ENCODE peak calls at places on chromosomes 3 and 15, in seven cellular contexts. V is MM.1S, X is neuronal stem cell, S is SJSA1, D is uterus, R is A549, F is NT2/D1. E is an unnamed sample.

GRCh38 chr3:36709281-36709680 is 55.1 kb downstream of the DCLK3 start:
- DNase-seq in F (no peak), S (no peak), R (no peak), V (no peak), X (no peak), D (no peak), E (no peak)

GRCh38 chr3:197713477-197713822 is 23.3 kb downstream of the RUBCN start:
- DNase-seq in F (no peak), V (no peak), R (no peak), X (no peak), D (no peak), S (no peak), E (no peak)

GRCh38 chr3:177295116-177295515 is 97.8 kb upstream of the TBL1XR1 start:
- DNase-seq in X (no peak), F (no peak), V (no peak), D (no peak), R (peak; percentile 66), S (no peak), E (no peak)

GRCh38 chr15:27845535-27846369 is 253.4 kb downstream of the OCA2 start:
- DNase-seq in X (no peak), D (no peak), F (no peak), R (no peak), S (no peak), V (no peak), E (no peak)

GRCh38 chr3:13790376-13791219 is 89.3 kb downstream of the WNT7A start:
- DNase-seq in S (no peak), R (no peak), D (no peak), V (no peak), X (no peak), F (no peak), E (no peak)

GRCh38 chr3:184166671-184167070 is 8.0 kb upstream of the AP2M1 start:
- DNase-seq in X (no peak), D (no peak), R (no peak), S (no peak), F (no peak), V (no peak), E (no peak)

GRCh38 chr3:66495633-66496032 is 5.2 kb downstream of the LRIG1 start:
- DNase-seq in S (no peak), V (peak; percentile 62), X (peak; percentile 82), R (no peak), D (no peak), F (no peak), E (peak; percentile 43)

GRCh38 chr3:115004201-115005140 is 142.6 kb downstream of the ZBTB20 start:
- DNase-seq in R (no peak), V (no peak), S (no peak), F (no peak), D (no peak), X (no peak), E (no peak)

GRCh38 chr3:184240384-184241140 is 8.2 kb downstream of the ALG3 start:
- DNase-seq in F (no peak), X (no peak), V (peak; percentile 43), D (no peak), S (no peak), R (no peak), E (no peak)

GRCh38 chr15:61050844-61051569 is 178.1 kb downstream of the RORA start:
- DNase-seq in X (no peak), S (no peak), F (no peak), V (no peak), R (no peak), D (no peak), E (no peak)

GRCh38 chr15:67048281-67049279 is 16.8 kb upstream of the SMAD3 start:
- DNase-seq in D (peak; percentile 27), F (no peak), R (peak; percentile 98), X (no peak), S (peak; percentile 94), V (no peak), E (peak; percentile 40)

GRCh38 chr3:73609655-73610054 is 15.1 kb downstream of the PDZRN3 start:
- DNase-seq in R (no peak), S (no peak), D (no peak), F (no peak), X (no peak), V (no peak), E (no peak)

GRCh38 chr3:194129581-194130133 is 6.3 kb upstream of the HES1 start:
- DNase-seq in D (peak; percentile 37), F (peak; percentile 80), X (peak; percentile 61), R (no peak), V (no peak), S (no peak), E (no peak)

DNA sequence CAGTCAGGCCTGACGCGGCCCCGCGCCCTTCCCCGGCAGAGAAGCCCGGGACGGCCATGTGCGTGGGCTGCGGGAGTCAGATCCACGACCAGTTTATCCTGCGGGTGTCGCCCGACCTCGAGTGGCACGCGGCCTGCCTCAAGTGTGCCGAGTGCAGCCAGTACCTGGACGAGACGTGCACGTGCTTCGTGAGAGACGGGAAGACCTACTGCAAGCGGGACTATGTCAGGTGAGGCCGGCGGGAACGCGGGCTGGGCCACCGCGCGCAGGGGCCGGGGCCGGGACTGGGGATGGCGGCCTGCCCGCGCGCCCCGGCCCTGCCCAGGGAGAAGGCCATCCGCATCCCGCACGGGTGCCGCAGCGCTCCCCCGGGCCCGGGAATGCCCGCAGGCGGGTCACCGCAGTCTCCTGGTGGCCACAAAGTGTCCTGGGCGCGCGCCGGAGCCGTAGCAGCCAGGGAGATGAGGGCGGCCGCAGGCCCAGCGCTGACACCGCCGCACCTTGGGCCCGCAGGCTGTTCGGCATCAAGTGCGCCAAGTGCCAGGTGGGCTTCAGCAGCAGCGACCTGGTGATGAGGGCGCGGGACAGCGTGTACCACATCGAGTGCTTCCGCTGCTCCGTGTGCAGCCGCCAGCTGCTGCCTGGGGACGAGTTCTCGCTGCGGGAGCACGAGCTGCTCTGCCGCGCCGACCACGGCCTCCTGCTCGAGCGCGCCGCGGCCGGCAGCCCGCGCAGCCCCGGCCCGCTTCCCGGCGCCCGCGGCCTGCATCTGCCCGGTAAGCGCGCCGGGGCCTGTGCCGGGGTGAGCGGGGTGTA is 1.4 kb downstream of the ISL2 start:
- DNase-seq in D (no peak), X (peak; percentile 59), V (no peak), S (no peak), R (no peak), F (no peak), E (no peak)
- H3K4me1 ChIP-seq in D (peaks cover 43% of the 10 kb centered on the region), X (peaks cover 20% of the 10 kb centered on the region), V (no peaks in the 10 kb centered on the region), S (peaks cover 25% of the 10 kb centered on the region), R (peaks cover 31% of the 10 kb centered on the region), F (peaks cover 25% of the 10 kb centered on the region), E (peaks cover 30% of the 10 kb centered on the region)

GRCh38 chr15:73994912-73995622 is 551 bp downstream of the PML start:
- DNase-seq in F (no peak), D (peak; percentile 49), V (no peak), X (no peak), R (no peak), S (peak; percentile 32), E (peak; percentile 27)

GRCh38 chr15:73992594-73992898 is 451 bp upstream of the STOML1 start:
- DNase-seq in S (no peak), X (no peak), V (no peak), R (no peak), F (no peak), D (no peak), E (no peak)

GRCh38 chr15:73994419-73994883 is at the start of gene PML:
- DNase-seq in F (peak; percentile 92), D (peak; percentile 97), X (peak; percentile 87), S (peak; percentile 91), R (peak; percentile 85), V (peak; percentile 97), E (peak; percentile 99)

GRCh38 chr15:73991726-73992593 is at the start of gene STOML1:
- DNase-seq in D (peak; percentile 94), F (peak; percentile 94), X (peak; percentile 95), R (peak; percentile 91), V (peak; percentile 96), S (peak; percentile 88), E (peak; percentile 92)

GRCh38 chr15:73993211-73993994 is 1.1 kb upstream of the PML start:
- DNase-seq in R (no peak), F (no peak), V (no peak), X (no peak), S (no peak), D (no peak), E (no peak)
- H3K4me1 ChIP-seq in R (peaks cover 24% of the 10 kb centered on the region), F (peaks cover 8% of the 10 kb centered on the region), V (peaks cover 3% of the 10 kb centered on the region), X (peaks cover 10% of the 10 kb centered on the region), S (peaks cover 65% of the 10 kb centered on the region), D (peaks cover 15% of the 10 kb centered on the region), E (peaks cover 81% of the 10 kb centered on the region)

GRCh38 chr15:70932397-70932796 is 39.8 kb downstream of the LRRC49 start:
- DNase-seq in F (no peak), X (no peak), D (no peak), S (no peak), V (no peak), R (no peak), E (no peak)

GRCh38 chr15:70935631-70936030 is 43.0 kb downstream of the LRRC49 start:
- DNase-seq in V (no peak), F (no peak), R (peak; percentile 14), D (no peak), S (no peak), X (no peak), E (no peak)

GRCh38 chr15:70936326-70936725 is 43.7 kb downstream of the LRRC49 start:
- DNase-seq in F (no peak), X (no peak), D (no peak), S (no peak), V (no peak), R (no peak), E (no peak)

GRCh38 chr15:70933411-70933810 is 40.8 kb downstream of the LRRC49 start:
- DNase-seq in R (no peak), V (no peak), F (no peak), X (no peak), S (no peak), D (no peak), E (no peak)
- H3K4me1 ChIP-seq in R (no peaks in the 10 kb centered on the region), V (no peaks in the 10 kb centered on the region), F (no peaks in the 10 kb centered on the region), X (no peaks in the 10 kb centered on the region), S (no peaks in the 10 kb centered on the region), D (no peaks in the 10 kb centered on the region), E (peaks cover 4% of the 10 kb centered on the region)

DNA sequence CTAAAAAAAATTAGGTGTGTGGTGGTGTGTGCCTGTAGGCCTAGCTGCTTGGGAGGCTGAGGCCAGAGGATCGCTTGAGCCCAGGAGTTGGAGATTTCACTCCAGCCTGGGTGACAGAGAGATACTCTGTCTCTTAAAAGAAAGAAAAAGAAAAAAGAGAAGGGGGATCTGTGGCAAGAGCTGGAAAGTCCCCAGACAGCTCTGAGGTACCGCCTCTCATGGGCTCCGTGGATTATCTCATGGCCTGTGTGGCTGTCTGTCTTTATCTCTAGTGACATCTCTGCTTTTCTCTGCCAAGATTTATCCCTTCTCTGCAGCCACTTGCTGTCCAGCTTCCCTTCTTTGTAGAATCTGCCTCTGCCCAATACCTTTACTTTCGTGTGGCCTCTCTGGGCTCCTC is 5.7 kb downstream of the EXOSC7 start:
- DNase-seq in D (no peak), R (no peak), S (no peak), F (no peak), V (no peak), X (no peak), E (no peak)
- H3K4me1 ChIP-seq in D (no peaks in the 10 kb centered on the region), R (peaks cover 8% of the 10 kb centered on the region), S (peaks cover 7% of the 10 kb centered on the region), F (peaks cover 4% of the 10 kb centered on the region), V (peaks cover 9% of the 10 kb centered on the region), X (peaks cover 3% of the 10 kb centered on the region), E (peaks cover 35% of the 10 kb centered on the region)

GRCh38 chr3:63972196-63972595 is 51.1 kb downstream of the PSMD6 start:
- DNase-seq in S (peak; percentile 31), X (no peak), F (no peak), D (no peak), R (no peak), V (no peak), E (no peak)
- H3K4me1 ChIP-seq in S (peaks cover 56% of the 10 kb centered on the region), X (peaks cover 41% of the 10 kb centered on the region), F (peaks cover 4% of the 10 kb centered on the region), D (peaks cover 15% of the 10 kb centered on the region), R (peaks cover 47% of the 10 kb centered on the region), V (peaks cover 7% of the 10 kb centered on the region), E (peaks cover 32% of the 10 kb centered on the region)

GRCh38 chr3:42072583-42072924 is 18.6 kb upstream of the TRAK1 start:
- DNase-seq in R (no peak), V (no peak), X (no peak), D (no peak), F (no peak), S (no peak), E (no peak)
- H3K4me1 ChIP-seq in R (peaks cover 40% of the 10 kb centered on the region), V (peaks cover 33% of the 10 kb centered on the region), X (peaks cover 13% of the 10 kb centered on the region), D (peaks cover 21% of the 10 kb centered on the region), F (peaks cover 18% of the 10 kb centered on the region), S (peaks cover 24% of the 10 kb centered on the region), E (peaks cover 87% of the 10 kb centered on the region)

E was measured in heart left ventricle.